ENCODE peak calls at places on chromosomes 3 and 15, in six cellular contexts. N is cardiac muscle cell, X is body of pancreas, R is A549, O is upper lobe of right lung, T is endodermal cell. S is an unnamed sample.

GRCh38 chr3:111338059-111338698 is 203.8 kb upstream of the CD96 start:
- DNase-seq in R (peak; percentile 73), X (peak; percentile 61), N (peak; percentile 89), T (peak; percentile 86), O (no peak), S (peak; percentile 23)

GRCh38 chr15:24766511-24767133 is 91.0 kb downstream of the NPAP1 start:
- DNase-seq in X (no peak), R (no peak), T (no peak), O (no peak), N (no peak), S (no peak)

GRCh38 chr3:125128861-125129501 is 73.2 kb upstream of the HEG1 start:
- DNase-seq in O (peak; percentile 72), N (peak; percentile 93), R (no peak), T (no peak), X (no peak), S (no peak)

GRCh38 chr15:35701402-35702046 is 155.6 kb upstream of the DPH6 start:
- DNase-seq in O (no peak), R (no peak), T (no peak), X (no peak), N (no peak), S (no peak)

GRCh38 chr3:143098032-143098764 is 21.4 kb upstream of the CHST2 start:
- DNase-seq in T (no peak), X (no peak), N (no peak), R (no peak), O (no peak), S (no peak)

GRCh38 chr3:9781551-9781950 is 10.7 kb downstream of the TADA3 start:
- DNase-seq in T (no peak), O (no peak), R (no peak), N (no peak), X (no peak), S (no peak)

GRCh38 chr3:187957209-187957981 is 196.6 kb upstream of the LPP start:
- DNase-seq in X (no peak), N (no peak), O (no peak), T (no peak), R (no peak), S (no peak)

GRCh38 chr3:117035785-117036184 is 326.2 kb downstream of the TUSC7 start:
- DNase-seq in T (peak; percentile 65), R (no peak), X (no peak), O (no peak), N (peak; percentile 11), S (no peak)

GRCh38 chr3:126616931-126617330 is 38.0 kb downstream of the TXNRD3 start:
- DNase-seq in R (no peak), T (no peak), X (no peak), O (no peak), N (no peak), S (no peak)

GRCh38 chr3:53707222-53707621 is 139.0 kb downstream of the CHDH start:
- DNase-seq in X (no peak), T (no peak), N (no peak), R (no peak), O (no peak), S (no peak)

GRCh38 chr3:31960793-31961431 is 20.1 kb downstream of the OSBPL10 start:
- DNase-seq in N (peak; percentile 36), T (peak; percentile 66), X (no peak), R (peak; percentile 76), O (no peak), S (no peak)

GRCh38 chr3:14298991-14299555 is 103.3 kb upstream of the SLC6A6 start:
- DNase-seq in X (no peak), R (no peak), O (no peak), N (no peak), T (no peak), S (no peak)

GRCh38 chr3:14298442-14298841 is 104.0 kb upstream of the SLC6A6 start:
- DNase-seq in N (no peak), R (no peak), O (no peak), X (no peak), T (no peak), S (no peak)

GRCh38 chr3:14297305-14297704 is 105.1 kb upstream of the SLC6A6 start:
- DNase-seq in T (no peak), O (no peak), N (no peak), X (no peak), R (no peak), S (no peak)

GRCh38 chr3:14296352-14296751 is 106.1 kb upstream of the SLC6A6 start:
- DNase-seq in R (no peak), O (no peak), X (no peak), N (no peak), T (no peak), S (no peak)

DNA sequence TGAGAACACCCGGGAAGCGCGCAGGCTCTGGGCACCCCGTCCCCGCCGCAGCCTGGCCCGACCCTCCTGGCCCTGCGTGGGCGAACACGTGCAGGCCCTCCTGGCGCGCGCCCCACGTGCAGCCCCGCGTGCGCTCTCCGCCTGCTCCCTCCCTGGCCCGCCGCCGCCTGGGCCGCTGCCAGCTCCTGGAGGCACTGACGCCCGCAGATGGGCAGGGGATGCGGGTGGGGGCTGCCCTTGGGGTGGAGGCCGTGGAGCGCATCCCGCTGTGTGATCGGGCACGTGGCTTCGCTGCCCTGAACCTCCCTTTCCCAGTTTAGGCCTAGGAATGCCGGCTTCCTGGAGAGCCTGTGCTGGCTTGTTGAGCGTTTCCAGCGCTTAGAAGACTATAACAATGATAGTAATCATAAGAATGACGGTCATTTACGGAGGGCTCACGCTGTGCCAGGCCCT is 104.6 kb upstream of the SLC6A6 start:
- DNase-seq in X (no peak), T (no peak), R (no peak), N (peak; percentile 57), O (no peak), S (no peak)
- H3K27ac ChIP-seq in X (no peak overlapping the region), T (no peak overlapping the region), R (no peak overlapping the region), N (no peak overlapping the region), O (no peak overlapping the region), S (no peak overlapping the region)

DNA sequence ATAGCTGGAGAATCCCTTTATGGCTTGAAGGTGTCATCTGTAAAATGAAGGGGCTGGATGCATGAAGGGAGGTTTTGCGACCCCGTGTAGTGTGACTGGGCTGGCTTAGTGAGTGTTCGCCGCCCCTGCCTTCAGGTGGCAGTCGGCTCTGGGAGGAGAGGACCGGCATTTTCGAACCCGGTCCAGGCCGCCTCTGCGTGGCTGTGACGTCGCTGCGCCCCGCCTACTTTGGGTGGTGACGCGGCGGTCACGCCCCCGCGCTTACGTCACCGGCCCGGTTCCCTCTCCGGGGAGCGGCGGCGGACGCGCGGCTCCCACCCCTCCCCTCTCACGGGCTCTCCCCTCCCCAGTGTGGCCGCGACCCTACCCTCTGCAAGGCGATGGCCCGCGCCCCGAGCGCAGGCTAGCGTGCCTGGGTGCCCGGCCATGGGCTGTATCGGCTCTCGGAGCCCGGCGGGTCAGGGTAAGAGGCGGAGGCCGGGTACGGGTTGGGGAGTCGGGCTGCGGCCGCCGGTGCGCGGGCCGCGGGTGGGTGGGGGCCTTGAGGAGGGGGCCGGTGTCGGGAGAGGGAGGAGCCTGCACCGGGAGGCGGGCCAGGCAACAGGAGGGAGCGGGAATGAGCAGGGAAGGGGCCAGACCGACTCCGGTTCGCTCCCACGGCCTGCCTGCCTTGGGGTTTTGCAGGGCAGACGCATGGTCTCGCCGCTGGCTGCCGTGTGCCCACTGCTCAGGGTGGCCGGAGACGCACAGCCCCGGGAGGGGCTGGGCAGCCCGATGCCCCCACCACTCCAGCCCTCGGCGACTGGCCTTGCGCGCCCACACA is 1.5 kb upstream of the FAM131A start:
- DNase-seq in N (peak; percentile 84), O (peak; percentile 94), T (peak; percentile 98), R (peak; percentile 82), X (peak; percentile 89), S (peak; percentile 78)
- H3K4me1 ChIP-seq in N (peaks cover 5% of the 10 kb centered on the region), O (peaks cover 26% of the 10 kb centered on the region), T (no peaks in the 10 kb centered on the region), R (peaks cover 52% of the 10 kb centered on the region), X (peaks cover 22% of the 10 kb centered on the region), S (peaks cover 8% of the 10 kb centered on the region)

DNA sequence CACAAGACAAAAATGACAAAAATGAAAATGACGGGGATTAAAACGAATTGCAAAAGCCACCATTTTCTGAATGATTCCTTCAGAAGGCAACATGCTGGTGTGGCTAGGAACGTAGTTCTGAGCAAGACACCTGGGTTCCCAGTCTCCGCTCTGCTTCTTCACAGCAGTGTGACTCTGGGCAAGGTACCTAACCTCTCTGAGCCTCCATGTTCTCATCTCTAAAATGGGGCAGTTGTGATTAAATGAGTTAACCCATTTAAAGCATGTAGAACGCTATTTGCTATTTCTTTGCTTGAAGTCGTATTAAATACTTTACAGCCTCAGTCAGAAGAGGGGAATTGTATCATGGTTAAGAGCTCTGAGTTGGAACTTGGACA is 23.6 kb downstream of the BHLHE40 start:
- DNase-seq in T (no peak), X (no peak), R (no peak), N (no peak), O (no peak), S (no peak)
- H3K4me3 ChIP-seq in T (no peak overlapping the region), X (no peak overlapping the region), R (no peak overlapping the region), N (no peak overlapping the region), O (no peak overlapping the region), S (no peak overlapping the region)

GRCh38 chr3:183808355-183808754 is 17.0 kb downstream of the MAP6D1 start:
- DNase-seq in R (no peak), N (no peak), X (no peak), T (no peak), O (no peak), S (no peak)
- H3K27ac ChIP-seq in R (no peak overlapping the region), N (no peak overlapping the region), X (peak overlapping the region; percentile 38), T (no peak overlapping the region), O (no peak overlapping the region), S (no peak overlapping the region)

GRCh38 chr15:67100808-67101581 is 35.6 kb downstream of the SMAD3 start:
- DNase-seq in T (no peak), X (no peak), O (no peak), R (no peak), N (no peak), S (peak; percentile 29)
- H3K4me1 ChIP-seq in T (peaks cover 21% of the 10 kb centered on the region), X (peaks cover 63% of the 10 kb centered on the region), O (peaks cover 70% of the 10 kb centered on the region), R (peaks cover 100% of the 10 kb centered on the region), N (peaks cover 41% of the 10 kb centered on the region), S (peaks cover 86% of the 10 kb centered on the region)

GRCh38 chr15:75179773-75180140 is 21.9 kb upstream of the C15orf39 start:
- DNase-seq in N (no peak), R (no peak), O (no peak), X (no peak), T (no peak), S (no peak)

GRCh38 chr15:75176404-75176761 is 25.3 kb upstream of the C15orf39 start:
- DNase-seq in R (no peak), X (no peak), N (no peak), O (no peak), T (no peak), S (no peak)

GRCh38 chr15:75178938-75179772 is 22.5 kb upstream of the C15orf39 start:
- DNase-seq in T (no peak), X (no peak), R (no peak), N (no peak), O (no peak), S (no peak)

GRCh38 chr15:75178171-75178937 is 23.3 kb upstream of the C15orf39 start:
- DNase-seq in X (no peak), N (no peak), O (peak; percentile 84), R (no peak), T (peak; percentile 79), S (no peak)

DNA sequence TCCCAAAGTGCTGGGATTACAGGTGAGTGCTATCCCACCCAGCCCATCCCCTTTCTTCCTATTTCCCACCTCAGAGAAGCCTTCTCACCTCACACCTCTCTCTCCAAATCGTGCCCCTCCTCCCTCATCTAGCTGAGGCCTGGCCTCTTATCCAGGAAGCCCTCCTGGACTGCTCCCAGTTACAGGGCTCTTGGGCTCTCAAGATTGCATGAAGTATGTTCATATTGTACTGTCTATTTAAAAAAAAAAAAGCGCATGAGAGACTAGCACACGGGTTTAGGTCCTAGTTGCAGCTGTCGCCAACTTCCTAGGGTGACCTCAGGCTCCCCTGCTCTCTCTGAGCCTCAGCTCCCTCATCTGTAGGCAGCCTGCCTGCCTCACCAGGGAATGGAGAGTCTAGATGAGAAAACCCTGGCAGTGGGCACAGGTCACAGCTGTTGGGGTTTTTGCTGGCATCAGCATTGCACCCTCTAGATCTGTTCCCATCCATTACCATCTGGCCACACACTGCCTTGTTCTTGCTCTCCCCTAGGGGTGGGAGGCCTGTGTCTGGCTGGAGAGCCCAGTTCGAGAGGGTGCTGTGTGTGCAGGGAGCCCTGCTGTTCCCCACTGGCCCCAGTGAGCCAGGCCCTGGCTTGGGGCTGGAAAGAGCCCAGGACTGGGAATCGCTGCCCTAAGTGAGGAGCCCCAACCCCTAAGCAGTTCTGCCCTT is 24.2 kb upstream of the C15orf39 start:
- DNase-seq in X (no peak), R (no peak), N (no peak), T (peak; percentile 59), O (no peak), S (no peak)
- H3K4me3 ChIP-seq in X (no peak overlapping the region), R (no peak overlapping the region), N (no peak overlapping the region), T (no peak overlapping the region), O (no peak overlapping the region), S (no peak overlapping the region)

S was measured in naive thymus-derived CD4-positive, alpha-beta T cell.